ENCODE peak calls at places on chromosome 6, in seven cellular contexts. N is choroid plexus epithelial cell, W is GM20000, B is progenitor cell of endocrine pancreas, V is pancreas, F is tibial artery, H is astrocyte. O is an unnamed sample.

GRCh38 chr6:3214898-3215297 is 12.6 kb downstream of the TUBB2B start:
- DNase-seq in V (no peak), W (no peak), N (peak; percentile 59), B (no peak), H (no peak), F (no peak), O (no peak)

GRCh38 chr6:114419175-114419574 is 76.4 kb upstream of the HS3ST5 start:
- DNase-seq in N (no peak), B (no peak), F (no peak), W (peak; percentile 33), V (no peak), H (peak; percentile 45), O (no peak)

GRCh38 chr6:144195671-144196070 is 45.4 kb downstream of the STX11 start:
- DNase-seq in V (no peak), W (no peak), F (no peak), H (peak; percentile 69), N (peak; percentile 48), B (no peak), O (no peak)

GRCh38 chr6:149648148-149649145 is at the start of gene KATNA1:
- DNase-seq in F (peak; percentile 66), V (peak; percentile 87), N (peak; percentile 67), W (peak; percentile 95), H (peak; percentile 38), B (peak; percentile 83), O (peak; percentile 89)

GRCh38 chr6:24454452-24454851 is 34.9 kb downstream of the GPLD1 start:
- DNase-seq in N (no peak), F (no peak), V (no peak), B (no peak), W (no peak), H (no peak), O (no peak)

GRCh38 chr6:152404458-152404857 is 232.7 kb downstream of the SYNE1 start:
- DNase-seq in N (no peak), W (no peak), H (no peak), V (no peak), F (no peak), B (no peak), O (no peak)

GRCh38 chr6:105868823-105869460 is 217.2 kb upstream of the PRDM1 start:
- DNase-seq in B (no peak), F (no peak), H (no peak), W (no peak), V (no peak), N (no peak), O (no peak)

GRCh38 chr6:3706547-3707467 is 44.7 kb downstream of the PXDC1 start:
- DNase-seq in N (no peak), V (no peak), W (no peak), H (no peak), F (no peak), B (no peak), O (no peak)

GRCh38 chr6:7260291-7261029 is 52.5 kb downstream of the SSR1 start:
- DNase-seq in W (no peak), B (no peak), V (peak; percentile 20), F (peak; percentile 17), H (no peak), N (no peak), O (no peak)

GRCh38 chr6:158170656-158171081 is 2.5 kb downstream of the GTF2H5 start:
- DNase-seq in B (no peak), W (no peak), H (peak; percentile 95), N (peak; percentile 91), F (no peak), V (no peak), O (no peak)

GRCh38 chr6:44307217-44307616 is 5.9 kb downstream of the AARS2 start:
- DNase-seq in B (no peak), N (no peak), H (no peak), W (no peak), F (no peak), V (no peak), O (no peak)

GRCh38 chr6:12450446-12450845 is 160.3 kb downstream of the EDN1 start:
- DNase-seq in V (no peak), H (no peak), F (no peak), W (no peak), B (no peak), N (no peak), O (no peak)

GRCh38 chr6:145647602-145648001 is 87.7 kb downstream of the EPM2A start:
- DNase-seq in F (no peak), B (no peak), H (no peak), N (no peak), W (no peak), V (no peak), O (no peak)

GRCh38 chr6:157550114-157550989 is 169.4 kb downstream of the ZDHHC14 start:
- DNase-seq in V (no peak), N (no peak), F (no peak), W (no peak), B (no peak), H (no peak), O (no peak)

GRCh38 chr6:17233531-17233930 is 47.6 kb upstream of the RBM24 start:
- DNase-seq in H (peak; percentile 29), F (no peak), N (peak; percentile 25), B (no peak), V (no peak), W (no peak), O (no peak)

GRCh38 chr6:111710911-111711310 is 105.2 kb upstream of the TRAF3IP2 start:
- DNase-seq in V (no peak), W (no peak), H (no peak), B (no peak), F (no peak), N (no peak), O (no peak)

GRCh38 chr6:73252703-73253102 is 10.3 kb downstream of the KHDC1 start:
- DNase-seq in V (no peak), N (no peak), W (no peak), B (no peak), H (no peak), F (no peak), O (no peak)

GRCh38 chr6:68975064-68975463 is 340.0 kb downstream of the ADGRB3 start:
- DNase-seq in N (peak; percentile 30), F (no peak), H (peak; percentile 13), V (no peak), B (no peak), W (no peak), O (no peak)

GRCh38 chr6:72952808-72953630 is 272.3 kb downstream of the KHDC1L start:
- DNase-seq in W (no peak), F (no peak), H (peak; percentile 86), B (no peak), N (no peak), V (no peak), O (no peak)

GRCh38 chr6:25050356-25050755 is 114.6 kb upstream of the RIPOR2 start:
- DNase-seq in F (no peak), H (peak; percentile 90), V (no peak), N (peak; percentile 88), W (peak; percentile 44), B (no peak), O (no peak)

GRCh38 chr6:34953084-34954025 is 64.3 kb downstream of the ANKS1A start:
- DNase-seq in W (no peak), B (no peak), F (no peak), H (peak; percentile 51), N (peak; percentile 71), V (peak; percentile 20), O (no peak)

GRCh38 chr6:140980265-140980887 is 1152.3 kb upstream of the GJE1 start:
- DNase-seq in N (peak; percentile 75), B (no peak), F (no peak), H (peak; percentile 14), V (no peak), W (no peak), O (no peak)
- TF ChIP-seq CTCF in N (peak; percentile 49), B (no peak), F (no peak), H (no peak), V (no peak), W (no peak), O (no peak)

GRCh38 chr6:37303891-37304503 is 46.1 kb upstream of the TMEM217 start:
- DNase-seq in N (peak; percentile 70), H (peak; percentile 29), F (no peak), V (no peak), B (no peak), W (peak; percentile 38), O (no peak)

GRCh38 chr6:37299990-37300389 is 42.0 kb upstream of the TMEM217 start:
- DNase-seq in W (no peak), B (no peak), V (no peak), H (no peak), N (no peak), F (no peak), O (no peak)

GRCh38 chr6:37303091-37303620 is 45.2 kb upstream of the TMEM217 start:
- DNase-seq in F (no peak), B (no peak), V (no peak), N (no peak), W (no peak), H (no peak), O (no peak)

GRCh38 chr6:37302086-37302686 is 44.2 kb upstream of the TMEM217 start:
- DNase-seq in F (no peak), B (no peak), H (no peak), N (no peak), V (no peak), W (no peak), O (no peak)

GRCh38 chr6:37298958-37299357 is 41.0 kb upstream of the TMEM217 start:
- DNase-seq in V (no peak), N (no peak), F (no peak), B (no peak), W (peak; percentile 42), H (no peak), O (no peak)
- TF ChIP-seq CTCF in V (no peak), N (no peak), F (no peak), B (no peak), W (no peak), H (no peak), O (no peak)

GRCh38 chr6:21393426-21394165 is 200.0 kb upstream of the SOX4 start:
- DNase-seq in V (no peak), H (no peak), W (no peak), B (no peak), N (no peak), F (no peak), O (no peak)
- TF ChIP-seq CTCF in V (no peak), H (no peak), W (no peak), B (no peak), N (no peak), F (no peak), O (no peak)

GRCh38 chr6:75504902-75505233 is 11.3 kb upstream of the FILIP1 start:
- DNase-seq in N (peak; percentile 45), B (no peak), W (no peak), F (peak; percentile 49), H (no peak), V (no peak), O (no peak)
- TF ChIP-seq CTCF in N (peak; percentile 42), B (no peak), W (no peak), F (peak; percentile 56), H (no peak), V (no peak), O (no peak)

GRCh38 chr6:124324237-124324636 is 520.6 kb downstream of the NKAIN2 start:
- DNase-seq in H (no peak), V (no peak), B (no peak), W (no peak), F (no peak), N (no peak), O (no peak)
- TF ChIP-seq CTCF in H (no peak), V (no peak), B (no peak), W (no peak), F (no peak), N (no peak), O (no peak)